ENCODE peak calls at places on chromosomes 13 and 19, in five cellular contexts. H is testis; B is B cell; A is NCI-H748 treated with DMSO at 0.1 percent for 48 hours; X is activated CD4-positive, alpha-beta memory T cell treated with anti-CD3 and anti-CD28 coated beads for 36 hours. G is an unnamed sample.

GRCh38 chr13:41812851-41813250 is 148.1 kb downstream of the VWA8 start:
- DNase-seq in X (no peak), B (no peak), H (no peak), A (no peak), G (peak)

GRCh38 chr19:1295169-1296012 is 9.7 kb downstream of the EFNA2 start:
- DNase-seq in A (no peak), B (peak), X (peak), H (peak), G (no peak)

GRCh38 chr19:44988896-44989563 is 12.2 kb upstream of the RELB start:
- DNase-seq in H (peak), A (no peak), B (peak), X (peak), G (no peak)

GRCh38 chr19:55503447-55504251 is 15.4 kb downstream of the SSC5D start:
- DNase-seq in X (peak), B (peak), A (peak), H (peak), G (peak)

GRCh38 chr13:44188257-44188656 is 185.4 kb upstream of the SERP2 start:
- DNase-seq in X (no peak), B (no peak), H (no peak), A (no peak), G (no peak)

GRCh38 chr13:30159446-30159839 is 147.9 kb downstream of the KATNAL1 start:
- DNase-seq in H (no peak), B (no peak), X (peak), A (no peak), G (no peak)

GRCh38 chr13:24348797-24349515 is 39.6 kb downstream of the C1QTNF9 start:
- DNase-seq in X (no peak), H (no peak), A (peak), B (no peak), G (no peak)

GRCh38 chr19:19749332-19750130 is 16.6 kb upstream of the ZNF14 start:
- DNase-seq in B (no peak), A (no peak), H (peak), X (no peak), G (no peak)

GRCh38 chr13:110245421-110245899 is 61.5 kb downstream of the COL4A1 start:
- DNase-seq in X (no peak), B (no peak), H (no peak), A (no peak), G (no peak)

GRCh38 chr19:7709932-7710460 is 8.1 kb upstream of the FCER2 start:
- DNase-seq in H (no peak), A (no peak), B (no peak), X (no peak), G (no peak)

GRCh38 chr13:112095354-112095753 is 28.4 kb downstream of the SOX1 start:
- DNase-seq in H (no peak), A (no peak), X (no peak), B (no peak), G (no peak)

GRCh38 chr13:101258071-101258470 is 158.2 kb downstream of the NALCN start:
- DNase-seq in A (peak), H (no peak), B (no peak), X (peak), G (peak)

GRCh38 chr13:86000546-86000945 is 201.3 kb upstream of the SLITRK6 start:
- DNase-seq in A (no peak), X (no peak), H (no peak), B (no peak), G (no peak)